ENCODE peak calls at places on chromosome 20, in five cellular contexts. One of them, this sample, is unnamed.

GRCh38 chr20:57685134-57685851 is 24.5 kb downstream of the PMEPA1 start:
- DNase-seq in Caki2: no peak
- DNase-seq in NCI-H2227 treated with DMSO at 0.1 percent for 48 hours: no peak
- DNase-seq in stomach: no peak
- DNase-seq in T-helper 9 cell: no peak
- DNase-seq in this sample: no peak

GRCh38 chr20:46683939-46684750 is 5.1 kb downstream of the TP53RK start:
- DNase-seq in stomach: peak
- DNase-seq in Caki2: peak
- DNase-seq in NCI-H2227 treated with DMSO at 0.1 percent for 48 hours: no peak
- DNase-seq in T-helper 9 cell: no peak
- DNase-seq in this sample: no peak

GRCh38 chr20:10898555-10898954 is 224.8 kb upstream of the JAG1 start:
- DNase-seq in Caki2: no peak
- DNase-seq in T-helper 9 cell: no peak
- DNase-seq in stomach: no peak
- DNase-seq in NCI-H2227 treated with DMSO at 0.1 percent for 48 hours: no peak
- DNase-seq in this sample: no peak

GRCh38 chr20:38130687-38131587 is 34.1 kb downstream of the TGM2 start:
- DNase-seq in stomach: no peak
- DNase-seq in Caki2: no peak
- DNase-seq in NCI-H2227 treated with DMSO at 0.1 percent for 48 hours: no peak
- DNase-seq in T-helper 9 cell: no peak
- DNase-seq in this sample: no peak

GRCh38 chr20:688809-689208 is 13.2 kb upstream of the SCRT2 start:
- DNase-seq in T-helper 9 cell: no peak
- DNase-seq in stomach: no peak
- DNase-seq in Caki2: no peak
- DNase-seq in NCI-H2227 treated with DMSO at 0.1 percent for 48 hours: peak
- DNase-seq in this sample: no peak

GRCh38 chr20:35710039-35710438 is 10.8 kb downstream of the ROMO1 start:
- DNase-seq in stomach: no peak
- DNase-seq in T-helper 9 cell: no peak
- DNase-seq in NCI-H2227 treated with DMSO at 0.1 percent for 48 hours: no peak
- DNase-seq in Caki2: no peak
- DNase-seq in this sample: no peak

GRCh38 chr20:10469599-10469998 is 34.5 kb downstream of the SLX4IP start:
- DNase-seq in NCI-H2227 treated with DMSO at 0.1 percent for 48 hours: peak
- DNase-seq in Caki2: peak
- DNase-seq in T-helper 9 cell: no peak
- DNase-seq in stomach: no peak
- DNase-seq in this sample: peak

GRCh38 chr20:23103284-23104018 is 17.3 kb upstream of the CD93 start:
- DNase-seq in Caki2: no peak
- DNase-seq in stomach: no peak
- DNase-seq in T-helper 9 cell: no peak
- DNase-seq in NCI-H2227 treated with DMSO at 0.1 percent for 48 hours: no peak
- DNase-seq in this sample: no peak

GRCh38 chr20:7798176-7798575 is 142.1 kb downstream of the HAO1 start:
- DNase-seq in T-helper 9 cell: no peak
- DNase-seq in stomach: no peak
- DNase-seq in NCI-H2227 treated with DMSO at 0.1 percent for 48 hours: no peak
- DNase-seq in Caki2: no peak
- DNase-seq in this sample: no peak

GRCh38 chr20:63230800-63231268 is 4.9 kb upstream of the BIRC7 start:
- DNase-seq in Caki2: no peak
- DNase-seq in stomach: peak
- DNase-seq in T-helper 9 cell: no peak
- DNase-seq in NCI-H2227 treated with DMSO at 0.1 percent for 48 hours: peak
- DNase-seq in this sample: no peak

GRCh38 chr20:52105573-52106422 is 85.8 kb downstream of the ZFP64 start:
- DNase-seq in Caki2: no peak
- DNase-seq in stomach: no peak
- DNase-seq in T-helper 9 cell: no peak
- DNase-seq in NCI-H2227 treated with DMSO at 0.1 percent for 48 hours: no peak
- DNase-seq in this sample: no peak

GRCh38 chr20:58556961-58557360 is 41.8 kb upstream of the APCDD1L start:
- DNase-seq in Caki2: no peak
- DNase-seq in stomach: no peak
- DNase-seq in NCI-H2227 treated with DMSO at 0.1 percent for 48 hours: no peak
- DNase-seq in T-helper 9 cell: no peak
- DNase-seq in this sample: no peak